ENCODE peak calls at places on chromosomes 11 and 22, in ten cellular contexts. Y is body of pancreas; O is PC-9; W is cardiac muscle cell; T is endodermal cell; K is upper lobe of left lung; E is spleen; X is neural progenitor cell; P is psoas muscle; A is CD4-positive, alpha-beta T cell. Q is an unnamed sample.

GRCh38 chr11:92269021-92269420 is 44.4 kb downstream of the FAT3 start:
- DNase-seq in Y (no peak), O (peak; percentile 100), W (peak; percentile 30), T (no peak), K (no peak), E (no peak), X (no peak), P (no peak), A (no peak), Q (peak; percentile 67)

GRCh38 chr11:113663567-113663966 is 42.5 kb downstream of the TMPRSS5 start:
- DNase-seq in Y (no peak), O (no peak), W (no peak), T (peak; percentile 29), K (no peak), E (no peak), X (no peak), P (no peak), A (no peak), Q (no peak)

GRCh38 chr11:61488651-61489291 is 19.8 kb upstream of the LRRC10B start:
- DNase-seq in Y (peak; percentile 80), O (peak; percentile 95), W (peak; percentile 42), T (peak; percentile 83), K (no peak), E (no peak), X (peak; percentile 70), P (peak; percentile 64), A (no peak), Q (no peak)

GRCh38 chr22:45604239-45604711 is 67.4 kb upstream of the ATXN10 start:
- DNase-seq in Y (peak; percentile 50), O (peak; percentile 53), W (no peak), T (no peak), K (no peak), E (no peak), X (no peak), P (no peak), A (no peak), Q (peak; percentile 41)

GRCh38 chr22:36291831-36292740 is 39.2 kb downstream of the APOL1 start:
- DNase-seq in Y (no peak), O (no peak), W (no peak), T (no peak), K (no peak), E (peak; percentile 59), X (no peak), P (no peak), A (no peak), Q (no peak)

GRCh38 chr11:8102296-8102915 is 21.4 kb downstream of the TUB start:
- DNase-seq in Y (no peak), O (no peak), W (no peak), T (peak; percentile 38), K (no peak), E (peak; percentile 35), X (no peak), P (no peak), A (no peak), Q (no peak)

GRCh38 chr11:44264126-44264749 is 45.7 kb downstream of the ALX4 start:
- DNase-seq in Y (no peak), O (no peak), W (no peak), T (no peak), K (no peak), E (peak; percentile 66), X (no peak), P (no peak), A (no peak), Q (no peak)

GRCh38 chr22:30490399-30490798 is 15.1 kb downstream of the SEC14L4 start:
- DNase-seq in Y (no peak), O (no peak), W (no peak), T (peak; percentile 55), K (no peak), E (no peak), X (peak; percentile 30), P (no peak), A (no peak), Q (no peak)

GRCh38 chr11:46675949-46676348 is 24.5 kb downstream of the ARHGAP1 start:
- DNase-seq in Y (no peak), O (no peak), W (no peak), T (no peak), K (no peak), E (peak; percentile 60), X (no peak), P (no peak), A (no peak), Q (no peak)

GRCh38 chr11:46674463-46675287 is 25.7 kb downstream of the ARHGAP1 start:
- DNase-seq in Y (peak; percentile 28), O (no peak), W (peak; percentile 72), T (peak; percentile 93), K (no peak), E (peak; percentile 78), X (peak; percentile 77), P (peak; percentile 49), A (peak; percentile 30), Q (no peak)

GRCh38 chr11:46673713-46674462 is 26.5 kb downstream of the ARHGAP1 start:
- DNase-seq in Y (peak; percentile 76), O (no peak), W (no peak), T (peak; percentile 57), K (no peak), E (peak; percentile 52), X (no peak), P (no peak), A (no peak), Q (no peak)

GRCh38 chr11:46676436-46677158 is 23.8 kb downstream of the ARHGAP1 start:
- DNase-seq in Y (no peak), O (no peak), W (no peak), T (no peak), K (no peak), E (peak; percentile 85), X (no peak), P (no peak), A (no peak), Q (no peak)

GRCh38 chr11:46675288-46675851 is 25.0 kb downstream of the ARHGAP1 start:
- DNase-seq in Y (peak; percentile 80), O (peak; percentile 51), W (no peak), T (peak; percentile 58), K (no peak), E (peak; percentile 68), X (no peak), P (peak; percentile 69), A (no peak), Q (peak; percentile 71)
- H3K27ac ChIP-seq in Y (peak overlapping the region; percentile 79), O (peak overlapping the region; percentile 21), W (peak overlapping the region; percentile 90), T (peak overlapping the region; percentile 77), K (peak overlapping the region; percentile 87), E (peak overlapping the region; percentile 79), X (no peak overlapping the region), P (peak overlapping the region; percentile 81), A (peak overlapping the region; percentile 32), Q (peak overlapping the region; percentile 85)

GRCh38 chr11:19345519-19345847 is 104.7 kb upstream of the E2F8 start:
- DNase-seq in Y (no peak), O (no peak), W (peak; percentile 30), T (peak; percentile 81), K (peak; percentile 88), E (peak; percentile 77), X (peak; percentile 75), P (peak; percentile 47), A (no peak), Q (no peak)

GRCh38 chr11:19349340-19350025 is 108.7 kb upstream of the E2F8 start:
- DNase-seq in Y (no peak), O (no peak), W (no peak), T (no peak), K (peak; percentile 18), E (no peak), X (no peak), P (no peak), A (no peak), Q (no peak)

GRCh38 chr11:19344661-19345518 is 104.1 kb upstream of the E2F8 start:
- DNase-seq in Y (peak; percentile 48), O (peak; percentile 79), W (peak; percentile 69), T (peak; percentile 94), K (peak; percentile 87), E (peak; percentile 76), X (peak; percentile 94), P (peak; percentile 59), A (no peak), Q (peak; percentile 61)

GRCh38 chr11:19347911-19348310 is 107.2 kb upstream of the E2F8 start:
- DNase-seq in Y (no peak), O (no peak), W (no peak), T (no peak), K (peak; percentile 16), E (no peak), X (peak; percentile 31), P (no peak), A (no peak), Q (no peak)

DNA sequence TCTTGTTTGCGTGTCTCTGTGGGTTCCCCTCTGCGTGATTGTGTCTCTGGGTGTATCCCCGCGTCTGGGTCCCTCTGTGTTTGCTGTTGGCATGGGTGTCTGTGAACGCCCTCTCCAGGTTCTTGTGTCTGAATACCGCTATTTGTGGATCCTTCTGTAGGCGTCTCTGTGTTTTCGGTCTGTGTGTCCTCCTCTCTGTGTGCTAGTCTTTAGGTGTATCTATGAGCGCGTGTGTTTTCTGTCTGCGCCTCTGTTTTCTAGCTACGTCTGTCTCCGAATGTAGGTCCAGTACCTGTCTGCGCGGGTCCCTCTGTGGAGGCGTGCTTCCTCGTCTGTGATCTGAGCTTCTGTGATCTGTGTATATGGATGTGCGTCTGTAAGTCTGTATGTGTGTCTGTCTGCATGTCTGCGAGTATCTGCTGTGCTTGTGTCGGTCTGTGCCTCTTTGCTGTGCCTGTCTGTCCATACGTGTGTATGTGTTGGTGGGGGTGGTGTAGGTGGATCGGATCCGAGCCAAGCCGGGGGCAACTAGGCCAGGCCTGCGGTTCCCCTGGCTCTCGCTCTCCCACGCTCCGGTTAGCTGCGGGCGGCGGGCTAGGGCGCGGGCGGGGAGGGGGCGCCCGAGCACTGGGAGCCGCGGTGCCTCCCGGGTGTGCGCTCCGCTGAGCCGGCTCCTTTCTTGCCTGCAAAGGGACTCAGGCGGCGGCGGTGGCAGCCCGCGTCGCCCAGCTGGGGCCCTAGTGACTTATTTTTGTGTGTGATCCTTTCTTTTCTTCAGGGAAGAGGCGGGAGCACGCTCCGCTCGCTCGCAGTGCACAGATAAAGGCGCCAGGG is 105.3 kb upstream of the E2F8 start:
- DNase-seq in Y (no peak), O (no peak), W (peak; percentile 56), T (peak; percentile 75), K (peak; percentile 85), E (peak; percentile 69), X (peak; percentile 78), P (peak; percentile 27), A (no peak), Q (no peak)
- TF ChIP-seq CTCF in Y (no peak), O (no peak), W (peak; percentile 21), T (no peak), K (no peak), E (no peak), X (peak; percentile 21), P (no peak), A (no peak), Q (no peak)

DNA sequence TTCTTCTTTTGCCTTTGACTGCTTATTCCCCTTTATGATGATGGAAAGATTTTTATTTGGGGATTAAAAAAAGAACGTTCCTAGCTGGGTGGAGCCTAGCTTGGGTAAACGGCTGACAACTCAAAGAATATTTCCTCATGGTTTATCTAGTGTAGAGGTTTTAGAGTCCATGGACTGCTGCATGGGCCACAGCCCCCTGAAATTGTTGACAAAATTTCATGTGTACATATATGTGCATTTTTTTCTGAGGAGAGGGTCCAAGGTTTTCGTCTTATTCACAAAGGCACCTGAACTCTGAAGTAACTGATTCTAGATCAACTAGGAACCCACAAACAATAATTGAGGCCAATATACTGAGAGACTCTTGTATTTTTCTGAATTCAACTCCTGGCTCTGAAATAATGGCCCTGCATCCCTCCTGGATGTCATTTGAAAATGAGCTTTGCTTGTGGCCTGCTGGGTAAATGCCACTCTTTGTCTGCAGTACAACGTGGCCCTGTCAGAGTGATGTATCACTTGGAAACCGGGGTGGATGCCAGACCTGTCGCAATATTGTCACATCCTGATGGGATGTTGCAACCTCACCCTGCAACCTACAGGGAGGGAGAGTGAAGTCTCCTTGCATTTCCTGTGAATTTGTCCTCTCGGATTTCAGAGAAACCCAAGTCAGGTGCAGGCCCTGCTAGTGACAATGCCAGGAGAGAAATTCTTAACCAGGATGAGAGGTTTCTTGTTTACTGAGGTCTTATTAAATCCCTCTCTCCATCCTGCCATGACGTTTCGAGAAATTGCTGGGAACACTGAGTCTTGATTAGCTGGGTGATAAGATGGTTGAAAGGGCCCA is 33.8 kb downstream of the EHF start:
- DNase-seq in Y (peak; percentile 88), O (peak; percentile 98), W (no peak), T (peak; percentile 67), K (no peak), E (no peak), X (no peak), P (peak; percentile 89), A (no peak), Q (no peak)
- H3K27ac ChIP-seq in Y (peak overlapping the region; percentile 70), O (peak overlapping the region; percentile 95), W (no peak overlapping the region), T (peak overlapping the region; percentile 30), K (peak overlapping the region; percentile 49), E (no peak overlapping the region), X (no peak overlapping the region), P (peak overlapping the region; percentile 85), A (no peak overlapping the region), Q (peak overlapping the region; percentile 90)

GRCh38 chr11:107970049-107970448 is 38.6 kb upstream of the CUL5 start:
- DNase-seq in Y (no peak), O (no peak), W (no peak), T (no peak), K (no peak), E (no peak), X (no peak), P (no peak), A (no peak), Q (no peak)

GRCh38 chr11:107973641-107974040 is 35.1 kb upstream of the CUL5 start:
- DNase-seq in Y (no peak), O (no peak), W (no peak), T (no peak), K (no peak), E (no peak), X (no peak), P (no peak), A (no peak), Q (no peak)

DNA sequence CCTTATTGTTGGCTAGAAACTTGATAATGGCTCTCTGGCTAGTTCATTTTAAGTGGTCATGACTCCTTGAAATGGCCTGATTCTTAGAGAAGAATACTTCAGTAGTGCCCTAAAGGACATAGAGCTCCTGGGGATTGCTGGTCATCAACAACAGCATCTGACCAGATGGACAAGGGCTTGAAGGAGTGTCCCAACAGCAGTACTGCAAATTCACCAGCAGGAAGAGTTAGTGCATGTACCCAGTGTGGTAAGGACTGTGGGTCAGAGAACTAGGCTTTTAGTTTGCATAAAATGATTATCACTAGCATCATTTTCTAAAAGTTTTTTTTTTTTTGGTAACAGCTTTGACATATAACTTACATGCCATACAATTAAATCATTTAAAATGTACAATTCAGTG is 39.5 kb upstream of the CUL5 start:
- DNase-seq in Y (no peak), O (no peak), W (no peak), T (no peak), K (no peak), E (no peak), X (no peak), P (no peak), A (no peak), Q (no peak)
- TF ChIP-seq CTCF in Y (no peak), O (peak; percentile 23), W (no peak), T (peak; percentile 58), K (no peak), E (no peak), X (peak; percentile 29), P (no peak), A (no peak), Q (no peak)

Q was measured in RWPE1.